ENCODE peak calls at places on chromosomes 3 and 15, in five cellular contexts. O is neural progenitor cell, S is psoas muscle, C is activated B cell treated with CpG ODN at 0.5 μM for 24 hours, B is HFFc6. N is an unnamed sample.

GRCh38 chr15:33915571-33916407 is 52.5 kb upstream of the CHRM5 start:
- DNase-seq in O (peak), S (no peak), C (no peak), B (no peak), N (peak)

GRCh38 chr15:56804908-56805307 is 71.6 kb upstream of the ZNF280D start:
- DNase-seq in O (no peak), S (no peak), C (no peak), B (no peak), N (no peak)

GRCh38 chr3:187368251-187368733 is at the start of gene RTP4:
- DNase-seq in O (no peak), S (no peak), C (peak), B (no peak), N (no peak)

GRCh38 chr3:168532135-168532534 is 436.4 kb upstream of the GOLIM4 start:
- DNase-seq in O (peak), S (no peak), C (no peak), B (no peak), N (no peak)

GRCh38 chr3:71463622-71464021 is 119.9 kb downstream of the FOXP1 start:
- DNase-seq in O (no peak), S (no peak), C (no peak), B (no peak), N (no peak)

GRCh38 chr15:95567686-95568085 is 762.8 kb upstream of the NR2F2 start:
- DNase-seq in O (no peak), S (no peak), C (no peak), B (peak), N (no peak)

GRCh38 chr3:195900426-195901355 is 7.7 kb downstream of the TNK2 start:
- DNase-seq in O (no peak), S (peak), C (peak), B (peak), N (no peak)

GRCh38 chr3:20574746-20575145 is 388.7 kb upstream of the SGO1 start:
- DNase-seq in O (no peak), S (no peak), C (no peak), B (peak), N (no peak)

GRCh38 chr3:32584660-32585059 is 14.0 kb upstream of the DYNC1LI1 start:
- DNase-seq in O (no peak), S (no peak), C (no peak), B (no peak), N (no peak)

GRCh38 chr15:25251700-25252390 is 187.0 kb downstream of the UBE3A start:
- DNase-seq in O (no peak), S (peak), C (no peak), B (no peak), N (no peak)

GRCh38 chr3:186653079-186653710 is 12.6 kb upstream of the HRG start:
- DNase-seq in O (no peak), S (no peak), C (no peak), B (no peak), N (no peak)

GRCh38 chr3:192409838-192410683 is 317.3 kb downstream of the FGF12 start:
- DNase-seq in O (peak), S (no peak), C (no peak), B (no peak), N (peak)

GRCh38 chr15:52552303-52552702 is 16.5 kb downstream of the ARPP19 start:
- DNase-seq in O (no peak), S (no peak), C (no peak), B (no peak), N (no peak)

GRCh38 chr3:104437891-104438290 is 928.8 kb upstream of the ALCAM start:
- DNase-seq in O (peak), S (no peak), C (no peak), B (peak), N (no peak)

DNA sequence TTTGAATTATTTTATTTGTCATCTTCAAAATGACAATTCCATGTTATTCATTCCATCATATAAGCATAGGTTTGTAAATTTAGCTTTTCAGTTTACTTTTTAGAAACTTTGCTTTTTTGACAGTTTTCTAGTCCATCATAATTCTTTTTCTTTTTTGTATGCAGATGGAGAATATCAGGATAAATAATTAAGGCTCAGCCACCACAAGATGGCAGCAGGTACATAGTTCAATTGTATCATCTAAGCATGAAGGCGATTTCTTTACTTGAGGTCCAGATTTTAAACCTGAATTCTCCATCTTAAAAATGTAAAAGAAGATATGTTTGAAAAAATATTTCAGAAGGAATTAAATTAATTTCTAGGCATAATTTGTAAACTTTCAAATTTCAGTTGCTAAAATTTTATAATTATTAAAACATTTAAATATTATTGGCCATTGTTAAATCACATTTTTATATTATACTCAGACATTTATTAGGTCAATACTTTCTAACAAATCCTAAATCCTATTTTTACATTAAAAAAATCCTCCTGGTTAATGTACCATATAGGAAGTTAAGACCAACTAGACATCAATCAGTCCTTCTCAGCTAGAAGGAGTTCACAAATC is 15.1 kb downstream of the PLSCR5 start:
- DNase-seq in O (peak), S (no peak), C (no peak), B (peak), N (peak)
- TF ChIP-seq CTCF in O (peak), S (peak), C (no peak), B (peak), N (peak)

GRCh38 chr15:72117698-72118399 is at the start of gene MYO9A:
- DNase-seq in O (peak), S (peak), C (peak), B (peak), N (peak)
- TF ChIP-seq CTCF in O (peak), S (peak), C (no peak), B (peak), N (no peak)

DNA sequence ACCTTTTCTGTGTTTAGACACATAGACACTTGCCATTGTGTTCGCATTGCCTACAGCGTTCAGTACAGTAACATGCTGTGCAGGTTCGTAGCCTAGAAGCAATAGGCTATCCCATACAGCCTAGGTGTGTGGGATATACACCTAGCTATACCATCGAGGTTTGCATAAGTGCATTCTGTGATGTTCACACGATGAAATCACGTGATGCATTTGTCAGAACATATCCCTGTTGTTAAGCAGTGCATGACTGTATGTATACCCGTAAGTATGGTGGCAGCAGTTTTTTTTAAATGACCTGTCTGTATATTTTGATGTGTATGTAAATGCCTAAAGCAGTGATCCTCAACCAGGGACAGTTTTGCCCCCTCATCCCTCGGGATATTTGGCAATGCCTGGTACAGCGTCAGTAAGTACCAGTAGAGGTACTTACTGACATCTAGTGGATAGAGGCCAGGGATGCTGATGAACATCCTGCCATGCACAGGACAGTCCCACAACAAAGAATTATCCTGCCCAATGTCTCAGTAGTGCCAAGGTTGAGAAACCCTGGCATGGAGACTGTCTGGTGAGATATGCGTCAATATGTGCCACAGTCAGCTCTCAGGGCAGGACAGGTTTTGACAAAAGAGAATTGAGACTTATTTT is 129.1 kb downstream of the HCN4 start:
- DNase-seq in O (peak), S (no peak), C (no peak), B (no peak), N (no peak)
- TF ChIP-seq CTCF in O (peak), S (peak), C (no peak), B (peak), N (no peak)

GRCh38 chr15:85414991-85415390 is 34.6 kb downstream of the AKAP13 start:
- DNase-seq in O (no peak), S (no peak), C (no peak), B (no peak), N (no peak)

GRCh38 chr15:85414037-85414436 is 33.6 kb downstream of the AKAP13 start:
- DNase-seq in O (no peak), S (no peak), C (no peak), B (no peak), N (no peak)

GRCh38 chr15:85412956-85413854 is 32.8 kb downstream of the AKAP13 start:
- DNase-seq in O (no peak), S (peak), C (peak), B (peak), N (peak)

GRCh38 chr15:85415779-85416178 is 35.4 kb downstream of the AKAP13 start:
- DNase-seq in O (no peak), S (no peak), C (no peak), B (no peak), N (no peak)

GRCh38 chr15:85414495-85414894 is 34.1 kb downstream of the AKAP13 start:
- DNase-seq in O (no peak), S (no peak), C (no peak), B (no peak), N (no peak)
- TF ChIP-seq CTCF in O (no peak), S (peak), C (no peak), B (peak), N (no peak)

DNA sequence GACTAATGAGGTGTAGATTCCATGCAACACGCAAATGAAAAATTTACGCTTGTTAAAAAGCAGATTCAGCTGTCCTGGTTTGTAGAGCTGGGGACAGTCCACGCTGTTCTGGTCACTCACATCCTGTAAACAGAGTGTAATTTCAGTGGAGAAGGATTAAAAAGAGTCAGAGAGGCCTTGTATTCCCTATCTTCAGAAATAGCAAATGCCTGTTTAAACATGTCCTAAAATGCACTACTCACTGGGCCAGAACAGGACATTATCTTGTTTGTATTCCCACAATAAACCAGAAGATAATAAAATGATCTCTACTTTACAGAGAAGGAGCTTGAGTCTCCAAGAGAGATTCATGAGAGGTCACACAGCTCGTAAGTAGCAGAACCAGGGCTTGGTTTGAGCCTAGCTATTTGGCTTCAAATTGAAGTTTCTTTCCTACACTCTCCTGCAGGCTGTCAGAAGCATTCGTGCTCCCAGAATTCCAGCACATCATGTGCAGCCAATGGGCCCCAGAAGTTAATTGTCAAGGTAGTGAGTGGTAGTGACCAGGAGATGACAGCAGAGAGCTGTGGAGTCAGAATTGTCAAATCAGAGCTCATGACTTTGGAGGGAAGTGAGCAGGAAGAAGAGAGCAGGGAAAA is 242.5 kb downstream of the ATP8B4 start:
- DNase-seq in O (peak), S (no peak), C (no peak), B (no peak), N (no peak)
- TF ChIP-seq CTCF in O (peak), S (no peak), C (no peak), B (no peak), N (no peak)

GRCh38 chr15:27527490-27528067 is 556.6 kb downstream of the GABRG3 start:
- DNase-seq in O (peak), S (no peak), C (no peak), B (no peak), N (no peak)
- TF ChIP-seq CTCF in O (peak), S (no peak), C (no peak), B (peak), N (peak)

GRCh38 chr15:72706266-72706665 is 20.3 kb downstream of the BBS4 start:
- DNase-seq in O (no peak), S (no peak), C (no peak), B (peak), N (no peak)
- TF ChIP-seq CTCF in O (no peak), S (no peak), C (no peak), B (no peak), N (no peak)

DNA sequence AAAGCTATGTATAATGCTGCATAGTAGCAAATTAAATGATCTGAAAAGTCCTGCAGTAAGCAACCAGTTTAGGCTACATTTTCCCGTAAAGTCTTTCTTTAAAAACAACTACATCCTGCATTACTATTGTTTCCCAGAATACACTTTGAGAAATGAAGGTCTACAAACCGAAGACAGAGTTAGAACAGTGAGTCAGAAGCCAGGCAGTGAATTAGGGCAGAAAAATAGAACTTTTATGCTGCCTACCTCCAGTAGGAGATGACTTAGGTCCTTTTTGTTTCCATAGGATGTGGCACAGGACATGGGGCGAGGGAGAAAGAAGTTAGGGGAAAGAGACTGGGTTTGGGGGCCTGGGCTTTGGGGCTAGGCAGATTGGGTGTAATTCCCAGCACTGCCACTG is 127.3 kb downstream of the PPM1L start:
- DNase-seq in O (no peak), S (no peak), C (no peak), B (no peak), N (no peak)
- TF ChIP-seq CTCF in O (no peak), S (peak), C (no peak), B (no peak), N (no peak)